ENCODE peak calls at places on chromosomes 4 and X, in four cellular contexts. One of them, this sample, is unnamed. For H3K9me3, the result is how much of the 10 kb centered on the place peaks cover.

GRCh38 chr4:73576366-73576765 is 43.9 kb downstream of the RASSF6 start:
- DNase-seq in CD4-positive, alpha-beta T cell: no peak
- DNase-seq in CD4-positive, alpha-beta memory T cell: no peak
- DNase-seq in naive thymus-derived CD4-positive, alpha-beta T cell: no peak
- DNase-seq in this sample: no peak

GRCh38 chr4:108351806-108352205 is 183.1 kb upstream of the LEF1 start:
- DNase-seq in CD4-positive, alpha-beta T cell: no peak
- DNase-seq in CD4-positive, alpha-beta memory T cell: no peak
- DNase-seq in naive thymus-derived CD4-positive, alpha-beta T cell: no peak
- DNase-seq in this sample: no peak

GRCh38 chr4:145375416-145375815 is 106.2 kb upstream of the SMAD1 start:
- DNase-seq in CD4-positive, alpha-beta T cell: no peak
- DNase-seq in CD4-positive, alpha-beta memory T cell: no peak
- DNase-seq in naive thymus-derived CD4-positive, alpha-beta T cell: no peak
- DNase-seq in this sample: no peak

GRCh38 chr4:15805583-15806517 is 27.7 kb downstream of the CD38 start:
- DNase-seq in CD4-positive, alpha-beta T cell: peak
- DNase-seq in CD4-positive, alpha-beta memory T cell: peak
- DNase-seq in naive thymus-derived CD4-positive, alpha-beta T cell: peak
- DNase-seq in this sample: no peak

GRCh38 chrX:41300758-41301437 is 33.1 kb upstream of the DDX3X start:
- DNase-seq in CD4-positive, alpha-beta T cell: no peak
- DNase-seq in CD4-positive, alpha-beta memory T cell: no peak
- DNase-seq in naive thymus-derived CD4-positive, alpha-beta T cell: no peak
- DNase-seq in this sample: no peak

GRCh38 chr4:180407273-180407885 is 1835.8 kb upstream of the TENM3 start:
- DNase-seq in CD4-positive, alpha-beta T cell: no peak
- DNase-seq in CD4-positive, alpha-beta memory T cell: no peak
- DNase-seq in naive thymus-derived CD4-positive, alpha-beta T cell: no peak
- DNase-seq in this sample: no peak

GRCh38 chr4:25913056-25913850 is 767 bp upstream of the SMIM20 start:
- DNase-seq in CD4-positive, alpha-beta T cell: peak
- DNase-seq in CD4-positive, alpha-beta memory T cell: peak
- DNase-seq in naive thymus-derived CD4-positive, alpha-beta T cell: peak
- DNase-seq in this sample: peak

GRCh38 chr4:96504386-96504785 is 664.5 kb downstream of the PDHA2 start:
- DNase-seq in CD4-positive, alpha-beta T cell: no peak
- DNase-seq in CD4-positive, alpha-beta memory T cell: no peak
- DNase-seq in naive thymus-derived CD4-positive, alpha-beta T cell: no peak
- DNase-seq in this sample: no peak

GRCh38 chr4:25818293-25819240 is 44.2 kb downstream of the SEL1L3 start:
- DNase-seq in CD4-positive, alpha-beta T cell: no peak
- DNase-seq in CD4-positive, alpha-beta memory T cell: no peak
- DNase-seq in naive thymus-derived CD4-positive, alpha-beta T cell: no peak
- DNase-seq in this sample: no peak

GRCh38 chr4:131302108-131302507 is 1847.0 kb upstream of the PCDH10 start:
- DNase-seq in CD4-positive, alpha-beta T cell: no peak
- DNase-seq in CD4-positive, alpha-beta memory T cell: no peak
- DNase-seq in naive thymus-derived CD4-positive, alpha-beta T cell: no peak
- DNase-seq in this sample: no peak

GRCh38 chr4:170336238-170336775 is 246.6 kb upstream of the AADAT start:
- DNase-seq in CD4-positive, alpha-beta T cell: no peak
- DNase-seq in CD4-positive, alpha-beta memory T cell: no peak
- DNase-seq in naive thymus-derived CD4-positive, alpha-beta T cell: no peak
- DNase-seq in this sample: no peak

GRCh38 chr4:6548201-6548881 is 26.6 kb upstream of the MAN2B2 start:
- DNase-seq in CD4-positive, alpha-beta T cell: no peak
- DNase-seq in CD4-positive, alpha-beta memory T cell: no peak
- DNase-seq in naive thymus-derived CD4-positive, alpha-beta T cell: no peak
- DNase-seq in this sample: no peak

GRCh38 chr4:184748251-184748652 is 14.4 kb upstream of the CENPU start:
- DNase-seq in CD4-positive, alpha-beta T cell: no peak
- DNase-seq in CD4-positive, alpha-beta memory T cell: no peak
- DNase-seq in naive thymus-derived CD4-positive, alpha-beta T cell: no peak
- DNase-seq in this sample: no peak

GRCh38 chr4:184750926-184751584 is 17.2 kb upstream of the CENPU start:
- DNase-seq in CD4-positive, alpha-beta T cell: no peak
- DNase-seq in CD4-positive, alpha-beta memory T cell: no peak
- DNase-seq in naive thymus-derived CD4-positive, alpha-beta T cell: no peak
- DNase-seq in this sample: no peak

GRCh38 chr4:184752496-184753275 is 18.8 kb upstream of the CENPU start:
- DNase-seq in CD4-positive, alpha-beta T cell: no peak
- DNase-seq in CD4-positive, alpha-beta memory T cell: no peak
- DNase-seq in naive thymus-derived CD4-positive, alpha-beta T cell: no peak
- DNase-seq in this sample: no peak

GRCh38 chr4:184755278-184755677 is 21.4 kb upstream of the CENPU start:
- DNase-seq in CD4-positive, alpha-beta T cell: no peak
- DNase-seq in CD4-positive, alpha-beta memory T cell: no peak
- DNase-seq in naive thymus-derived CD4-positive, alpha-beta T cell: no peak
- DNase-seq in this sample: no peak

GRCh38 chr4:184751585-184751956 is 17.7 kb upstream of the CENPU start:
- DNase-seq in CD4-positive, alpha-beta T cell: no peak
- DNase-seq in CD4-positive, alpha-beta memory T cell: no peak
- DNase-seq in naive thymus-derived CD4-positive, alpha-beta T cell: no peak
- DNase-seq in this sample: no peak
- H3K9me3 ChIP-seq in CD4-positive, alpha-beta T cell: under half
- H3K9me3 ChIP-seq in CD4-positive, alpha-beta memory T cell: under half
- H3K9me3 ChIP-seq in naive thymus-derived CD4-positive, alpha-beta T cell: under half
- H3K9me3 ChIP-seq in this sample: under half

DNA sequence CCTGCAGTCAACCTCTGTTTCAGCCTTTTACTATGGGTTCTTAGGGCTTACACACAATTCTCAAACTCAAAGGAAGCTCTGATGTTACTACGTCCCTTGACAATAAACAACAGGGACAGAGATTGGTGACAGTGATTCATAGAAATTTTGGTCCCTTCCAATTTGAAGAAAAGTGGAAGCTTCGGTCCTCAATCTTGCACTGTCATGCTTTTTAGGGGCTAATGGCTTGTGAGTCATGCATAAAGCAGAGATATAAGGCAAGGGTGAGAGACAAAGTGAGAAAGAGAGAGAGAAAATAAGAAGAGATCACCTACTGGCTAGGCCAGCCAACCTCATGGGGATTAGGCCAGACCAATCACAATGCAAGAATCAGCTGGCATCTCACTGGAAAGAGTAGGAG is 63.2 kb upstream of the STARD8 start:
- DNase-seq in CD4-positive, alpha-beta T cell: no peak
- DNase-seq in CD4-positive, alpha-beta memory T cell: no peak
- DNase-seq in naive thymus-derived CD4-positive, alpha-beta T cell: no peak
- DNase-seq in this sample: no peak
- H3K9me3 ChIP-seq in CD4-positive, alpha-beta T cell: under half
- H3K9me3 ChIP-seq in CD4-positive, alpha-beta memory T cell: under half
- H3K9me3 ChIP-seq in naive thymus-derived CD4-positive, alpha-beta T cell: under half
- H3K9me3 ChIP-seq in this sample: under half

GRCh38 chrX:30804462-30804861 is 84.6 kb downstream of the TAB3 start:
- DNase-seq in CD4-positive, alpha-beta T cell: no peak
- DNase-seq in CD4-positive, alpha-beta memory T cell: no peak
- DNase-seq in naive thymus-derived CD4-positive, alpha-beta T cell: no peak
- DNase-seq in this sample: no peak

GRCh38 chrX:30798810-30799209 is 90.2 kb downstream of the TAB3 start:
- DNase-seq in CD4-positive, alpha-beta T cell: no peak
- DNase-seq in CD4-positive, alpha-beta memory T cell: no peak
- DNase-seq in naive thymus-derived CD4-positive, alpha-beta T cell: no peak
- DNase-seq in this sample: no peak

GRCh38 chrX:30795981-30796958 is 92.8 kb downstream of the TAB3 start:
- DNase-seq in CD4-positive, alpha-beta T cell: no peak
- DNase-seq in CD4-positive, alpha-beta memory T cell: no peak
- DNase-seq in naive thymus-derived CD4-positive, alpha-beta T cell: no peak
- DNase-seq in this sample: no peak

GRCh38 chrX:30799327-30799726 is 89.7 kb downstream of the TAB3 start:
- DNase-seq in CD4-positive, alpha-beta T cell: no peak
- DNase-seq in CD4-positive, alpha-beta memory T cell: no peak
- DNase-seq in naive thymus-derived CD4-positive, alpha-beta T cell: no peak
- DNase-seq in this sample: no peak

GRCh38 chrX:30800901-30801300 is 88.2 kb downstream of the TAB3 start:
- DNase-seq in CD4-positive, alpha-beta T cell: no peak
- DNase-seq in CD4-positive, alpha-beta memory T cell: no peak
- DNase-seq in naive thymus-derived CD4-positive, alpha-beta T cell: no peak
- DNase-seq in this sample: no peak
- H3K9me3 ChIP-seq in CD4-positive, alpha-beta T cell: under half
- H3K9me3 ChIP-seq in CD4-positive, alpha-beta memory T cell: under half
- H3K9me3 ChIP-seq in naive thymus-derived CD4-positive, alpha-beta T cell: under half
- H3K9me3 ChIP-seq in this sample: under half

GRCh38 chr4:167435786-167436185 is 201.5 kb upstream of the SPOCK3 start:
- DNase-seq in CD4-positive, alpha-beta T cell: no peak
- DNase-seq in CD4-positive, alpha-beta memory T cell: no peak
- DNase-seq in naive thymus-derived CD4-positive, alpha-beta T cell: no peak
- DNase-seq in this sample: no peak
- H3K9me3 ChIP-seq in CD4-positive, alpha-beta T cell: under half
- H3K9me3 ChIP-seq in CD4-positive, alpha-beta memory T cell: under half
- H3K9me3 ChIP-seq in naive thymus-derived CD4-positive, alpha-beta T cell: under half
- H3K9me3 ChIP-seq in this sample: under half

GRCh38 chrX:69564665-69565064 is 51.2 kb upstream of the EDA start:
- DNase-seq in CD4-positive, alpha-beta T cell: no peak
- DNase-seq in CD4-positive, alpha-beta memory T cell: no peak
- DNase-seq in naive thymus-derived CD4-positive, alpha-beta T cell: no peak
- DNase-seq in this sample: no peak
- H3K9me3 ChIP-seq in CD4-positive, alpha-beta T cell: under half
- H3K9me3 ChIP-seq in CD4-positive, alpha-beta memory T cell: under half
- H3K9me3 ChIP-seq in naive thymus-derived CD4-positive, alpha-beta T cell: under half
- H3K9me3 ChIP-seq in this sample: under half

GRCh38 chr4:82380344-82380743 is 6.6 kb upstream of the HNRNPD start:
- DNase-seq in CD4-positive, alpha-beta T cell: no peak
- DNase-seq in CD4-positive, alpha-beta memory T cell: no peak
- DNase-seq in naive thymus-derived CD4-positive, alpha-beta T cell: no peak
- DNase-seq in this sample: no peak

GRCh38 chr4:82381235-82381634 is 7.4 kb upstream of the HNRNPD start:
- DNase-seq in CD4-positive, alpha-beta T cell: no peak
- DNase-seq in CD4-positive, alpha-beta memory T cell: no peak
- DNase-seq in naive thymus-derived CD4-positive, alpha-beta T cell: no peak
- DNase-seq in this sample: no peak

GRCh38 chr4:82382756-82383155 is 9.0 kb upstream of the HNRNPD start:
- DNase-seq in CD4-positive, alpha-beta T cell: no peak
- DNase-seq in CD4-positive, alpha-beta memory T cell: no peak
- DNase-seq in naive thymus-derived CD4-positive, alpha-beta T cell: no peak
- DNase-seq in this sample: no peak

GRCh38 chr4:82381661-82382284 is 8.0 kb upstream of the HNRNPD start:
- DNase-seq in CD4-positive, alpha-beta T cell: no peak
- DNase-seq in CD4-positive, alpha-beta memory T cell: no peak
- DNase-seq in naive thymus-derived CD4-positive, alpha-beta T cell: no peak
- DNase-seq in this sample: no peak

DNA sequence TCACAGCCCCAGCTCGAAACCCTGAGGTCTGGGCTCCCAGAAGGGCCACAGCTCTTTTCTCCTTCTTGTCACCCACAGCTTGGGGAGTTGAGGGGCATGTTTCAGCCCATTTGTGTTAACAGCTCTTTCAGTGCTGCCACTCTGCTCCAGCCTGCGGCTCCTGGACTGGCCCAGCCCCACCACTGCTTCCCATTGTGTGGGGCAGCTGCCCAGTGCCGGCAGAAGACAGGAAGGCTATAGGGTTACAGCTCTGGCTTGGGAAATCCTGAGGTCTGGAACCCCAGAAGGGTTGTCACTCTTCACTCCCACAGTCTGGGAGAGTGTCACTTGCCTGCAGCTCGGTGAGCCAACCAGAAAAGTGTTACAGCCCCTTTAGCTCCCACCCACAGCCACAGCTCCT is 7.0 kb upstream of the HNRNPD start:
- DNase-seq in CD4-positive, alpha-beta T cell: no peak
- DNase-seq in CD4-positive, alpha-beta memory T cell: no peak
- DNase-seq in naive thymus-derived CD4-positive, alpha-beta T cell: no peak
- DNase-seq in this sample: no peak
- H3K9me3 ChIP-seq in CD4-positive, alpha-beta T cell: under half
- H3K9me3 ChIP-seq in CD4-positive, alpha-beta memory T cell: under half
- H3K9me3 ChIP-seq in naive thymus-derived CD4-positive, alpha-beta T cell: under half
- H3K9me3 ChIP-seq in this sample: under half

GRCh38 chr4:384311-385010 is 46.8 kb downstream of the ZNF141 start:
- DNase-seq in CD4-positive, alpha-beta T cell: no peak
- DNase-seq in CD4-positive, alpha-beta memory T cell: no peak
- DNase-seq in naive thymus-derived CD4-positive, alpha-beta T cell: no peak
- DNase-seq in this sample: no peak

GRCh38 chr4:385934-386707 is 48.5 kb downstream of the ZNF141 start:
- DNase-seq in CD4-positive, alpha-beta T cell: no peak
- DNase-seq in CD4-positive, alpha-beta memory T cell: no peak
- DNase-seq in naive thymus-derived CD4-positive, alpha-beta T cell: no peak
- DNase-seq in this sample: no peak

DNA sequence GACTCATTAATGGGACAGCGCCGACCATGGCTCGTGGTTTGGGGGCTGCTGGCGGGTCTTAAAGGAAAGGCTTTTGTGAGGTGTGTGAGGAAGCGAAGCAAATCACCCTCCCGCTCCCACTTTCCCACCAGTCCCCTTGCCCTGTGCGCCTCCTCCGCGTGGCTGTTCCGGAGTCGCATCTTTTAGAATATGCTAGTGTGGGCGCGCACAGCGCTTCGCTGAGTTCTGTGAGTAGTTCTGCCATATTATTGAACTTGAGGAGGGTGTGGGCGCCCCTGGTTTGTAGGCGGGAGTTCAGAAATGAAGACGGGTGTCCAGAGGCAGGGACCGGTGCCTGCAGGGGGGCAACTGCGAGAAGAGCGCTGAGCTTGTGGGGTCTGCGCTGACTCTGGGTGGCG is 49.1 kb downstream of the ZNF141 start:
- DNase-seq in CD4-positive, alpha-beta T cell: no peak
- DNase-seq in CD4-positive, alpha-beta memory T cell: no peak
- DNase-seq in naive thymus-derived CD4-positive, alpha-beta T cell: no peak
- DNase-seq in this sample: no peak
- H3K9me3 ChIP-seq in CD4-positive, alpha-beta T cell: half or more
- H3K9me3 ChIP-seq in CD4-positive, alpha-beta memory T cell: under half
- H3K9me3 ChIP-seq in naive thymus-derived CD4-positive, alpha-beta T cell: under half
- H3K9me3 ChIP-seq in this sample: under half

DNA sequence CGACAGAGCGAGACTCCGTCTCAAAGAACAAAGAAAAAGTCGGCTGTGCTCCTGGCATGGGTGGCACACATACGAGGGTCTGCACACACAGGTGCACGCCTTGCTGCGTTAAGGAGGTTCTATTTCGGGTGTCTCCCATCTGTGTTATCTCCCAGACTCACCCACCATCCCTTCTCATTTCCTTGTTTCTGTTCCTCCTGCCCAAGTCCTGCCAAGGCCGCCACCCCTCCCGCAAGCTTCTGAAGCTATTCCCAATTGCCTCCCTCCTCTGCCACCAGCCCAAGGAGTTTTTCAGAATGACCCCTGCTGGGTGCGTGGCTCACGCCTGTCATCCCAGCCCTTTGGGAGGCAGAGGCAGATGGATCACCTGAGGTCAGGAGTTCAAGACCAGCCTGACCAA is 6.0 kb upstream of the IL3RA start:
- DNase-seq in CD4-positive, alpha-beta T cell: no peak
- DNase-seq in CD4-positive, alpha-beta memory T cell: no peak
- DNase-seq in naive thymus-derived CD4-positive, alpha-beta T cell: no peak
- DNase-seq in this sample: no peak
- H3K9me3 ChIP-seq in CD4-positive, alpha-beta T cell: under half
- H3K9me3 ChIP-seq in CD4-positive, alpha-beta memory T cell: under half
- H3K9me3 ChIP-seq in naive thymus-derived CD4-positive, alpha-beta T cell: under half
- H3K9me3 ChIP-seq in this sample: under half

DNA sequence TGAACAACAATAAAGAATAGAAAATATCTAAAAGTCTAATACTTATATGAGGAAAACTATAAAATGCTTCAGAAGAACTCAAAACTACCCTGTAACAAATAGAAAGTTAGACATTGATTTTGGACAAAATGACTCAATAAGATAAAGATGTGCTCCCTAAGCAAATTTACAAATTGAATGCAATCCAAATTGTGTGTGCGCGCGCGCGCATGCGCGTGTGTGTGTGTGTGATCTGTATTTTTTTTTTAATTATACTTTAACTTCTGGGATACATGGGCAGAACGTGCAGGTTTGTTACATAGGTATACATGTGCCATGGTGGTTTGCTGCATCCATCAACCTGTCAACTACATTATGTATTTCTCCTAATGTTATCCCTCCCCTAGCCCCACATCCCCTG is 320.8 kb upstream of the INTU start:
- DNase-seq in CD4-positive, alpha-beta T cell: no peak
- DNase-seq in CD4-positive, alpha-beta memory T cell: no peak
- DNase-seq in naive thymus-derived CD4-positive, alpha-beta T cell: no peak
- DNase-seq in this sample: no peak
- H3K9me3 ChIP-seq in CD4-positive, alpha-beta T cell: under half
- H3K9me3 ChIP-seq in CD4-positive, alpha-beta memory T cell: under half
- H3K9me3 ChIP-seq in naive thymus-derived CD4-positive, alpha-beta T cell: under half
- H3K9me3 ChIP-seq in this sample: under half